ENCODE peak calls at places on chromosome 17, in four cellular contexts. One of them, this sample, is unnamed. For H3K4me1, the result is how much of the 10 kb centered on the place peaks cover.

GRCh38 chr17:41800601-41801373 is 11.0 kb downstream of the P3H4 start:
- DNase-seq in A549: peak
- DNase-seq in ovary: peak
- DNase-seq in HCT116: peak
- DNase-seq in this sample: peak

GRCh38 chr17:36592711-36593321 is 1.1 kb downstream of the DHRS11 start:
- DNase-seq in A549: no peak
- DNase-seq in ovary: no peak
- DNase-seq in HCT116: no peak
- DNase-seq in this sample: no peak

GRCh38 chr17:6599364-6599763 is 41.1 kb downstream of the KIAA0753 start:
- DNase-seq in HCT116: no peak
- DNase-seq in A549: no peak
- DNase-seq in ovary: no peak
- DNase-seq in this sample: no peak

GRCh38 chr17:8128125-8128784 is 4.3 kb upstream of the HES7 start:
- DNase-seq in ovary: no peak
- DNase-seq in HCT116: no peak
- DNase-seq in A549: no peak
- DNase-seq in this sample: no peak

GRCh38 chr17:57578608-57578990 is 166.5 kb downstream of the CCDC182 start:
- DNase-seq in HCT116: no peak
- DNase-seq in A549: no peak
- DNase-seq in ovary: no peak
- DNase-seq in this sample: no peak

GRCh38 chr17:77235370-77236080 is 94.8 kb downstream of the SEC14L1 start:
- DNase-seq in A549: no peak
- DNase-seq in ovary: no peak
- DNase-seq in HCT116: no peak
- DNase-seq in this sample: peak

GRCh38 chr17:75645501-75645888 is 12.3 kb downstream of the SMIM5 start:
- DNase-seq in HCT116: peak
- DNase-seq in ovary: no peak
- DNase-seq in A549: peak
- DNase-seq in this sample: peak

GRCh38 chr17:57948555-57949420 is 6.4 kb downstream of the CUEDC1 start:
- DNase-seq in A549: peak
- DNase-seq in HCT116: peak
- DNase-seq in ovary: no peak
- DNase-seq in this sample: peak

GRCh38 chr17:39219647-39220154 is 6.0 kb downstream of the STAC2 start:
- DNase-seq in A549: no peak
- DNase-seq in HCT116: no peak
- DNase-seq in ovary: no peak
- DNase-seq in this sample: no peak

GRCh38 chr17:77836557-77837041 is 121.9 kb upstream of the TNRC6C start:
- DNase-seq in A549: no peak
- DNase-seq in HCT116: peak
- DNase-seq in ovary: no peak
- DNase-seq in this sample: no peak

GRCh38 chr17:28474035-28474640 is 694 bp downstream of the SLC13A2 start:
- DNase-seq in HCT116: no peak
- DNase-seq in ovary: peak
- DNase-seq in A549: no peak
- DNase-seq in this sample: no peak

GRCh38 chr17:48181653-48182052 is 74.1 kb downstream of the SNX11 start:
- DNase-seq in A549: peak
- DNase-seq in ovary: no peak
- DNase-seq in HCT116: peak
- DNase-seq in this sample: no peak

GRCh38 chr17:70320642-70321345 is 151.5 kb downstream of the KCNJ2 start:
- DNase-seq in ovary: no peak
- DNase-seq in A549: no peak
- DNase-seq in HCT116: no peak
- DNase-seq in this sample: peak

GRCh38 chr17:32723310-32723955 is 153.5 kb downstream of the MYO1D start:
- DNase-seq in A549: no peak
- DNase-seq in HCT116: no peak
- DNase-seq in ovary: no peak
- DNase-seq in this sample: no peak

GRCh38 chr17:67258836-67259468 is 14.0 kb upstream of the HELZ start:
- DNase-seq in HCT116: no peak
- DNase-seq in A549: no peak
- DNase-seq in ovary: no peak
- DNase-seq in this sample: no peak

GRCh38 chr17:17348872-17349723 is 45.9 kb downstream of the NT5M start:
- DNase-seq in HCT116: no peak
- DNase-seq in ovary: peak
- DNase-seq in A549: no peak
- DNase-seq in this sample: no peak

GRCh38 chr17:77424585-77425344 is 284.0 kb downstream of the SEC14L1 start:
- DNase-seq in HCT116: no peak
- DNase-seq in A549: no peak
- DNase-seq in ovary: peak
- DNase-seq in this sample: peak

GRCh38 chr17:33012522-33013033 is 20.9 kb downstream of the SPACA3 start:
- DNase-seq in ovary: no peak
- DNase-seq in HCT116: no peak
- DNase-seq in A549: peak
- DNase-seq in this sample: no peak

GRCh38 chr17:82913304-82914043 is 73.7 kb upstream of the ZNF750 start:
- DNase-seq in A549: peak
- DNase-seq in HCT116: no peak
- DNase-seq in ovary: no peak
- DNase-seq in this sample: peak

GRCh38 chr17:79399610-79400144 is 211.2 kb downstream of the RBFOX3 start:
- DNase-seq in A549: no peak
- DNase-seq in HCT116: no peak
- DNase-seq in ovary: no peak
- DNase-seq in this sample: no peak

GRCh38 chr17:62827722-62828498 is 19.8 kb upstream of the MARCHF10 start:
- DNase-seq in ovary: no peak
- DNase-seq in HCT116: no peak
- DNase-seq in A549: no peak
- DNase-seq in this sample: no peak

GRCh38 chr17:17128476-17129075 is 77.6 kb downstream of the PLD6 start:
- DNase-seq in HCT116: no peak
- DNase-seq in A549: no peak
- DNase-seq in ovary: no peak
- DNase-seq in this sample: no peak

GRCh38 chr17:30701498-30701989 is 122.9 kb downstream of the CRLF3 start:
- DNase-seq in A549: no peak
- DNase-seq in ovary: no peak
- DNase-seq in HCT116: no peak
- DNase-seq in this sample: no peak

DNA sequence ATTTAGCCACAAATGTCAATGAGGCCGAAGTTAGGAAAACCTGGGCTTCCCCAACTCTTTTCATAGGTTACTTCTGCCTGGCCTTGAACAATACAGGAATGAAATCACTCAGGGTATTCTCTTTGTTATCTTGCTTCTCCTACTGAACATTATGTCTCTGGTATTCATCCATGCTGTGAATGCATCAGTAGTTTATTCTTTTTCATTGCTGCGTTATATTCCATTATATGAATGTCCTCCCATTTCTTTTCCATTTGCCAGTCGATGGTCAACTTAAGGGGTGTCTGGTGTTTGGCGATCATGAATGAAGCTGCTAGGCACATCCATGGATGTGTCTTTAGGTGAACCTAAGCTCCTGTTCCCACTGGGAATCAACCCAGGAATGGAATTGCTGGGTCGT is 128.3 kb downstream of the CRLF3 start:
- DNase-seq in A549: no peak
- DNase-seq in HCT116: no peak
- DNase-seq in ovary: no peak
- DNase-seq in this sample: no peak
- H3K4me1 ChIP-seq in A549: under half
- H3K4me1 ChIP-seq in HCT116: under half
- H3K4me1 ChIP-seq in ovary: under half
- H3K4me1 ChIP-seq in this sample: under half

GRCh38 chr17:50534222-50534978 is 1.9 kb downstream of the EPN3 start:
- DNase-seq in A549: peak
- DNase-seq in HCT116: peak
- DNase-seq in ovary: no peak
- DNase-seq in this sample: peak
- TF ChIP-seq CTCF in A549: peak
- TF ChIP-seq CTCF in HCT116: no peak
- TF ChIP-seq CTCF in ovary: peak
- TF ChIP-seq CTCF in this sample: peak

DNA sequence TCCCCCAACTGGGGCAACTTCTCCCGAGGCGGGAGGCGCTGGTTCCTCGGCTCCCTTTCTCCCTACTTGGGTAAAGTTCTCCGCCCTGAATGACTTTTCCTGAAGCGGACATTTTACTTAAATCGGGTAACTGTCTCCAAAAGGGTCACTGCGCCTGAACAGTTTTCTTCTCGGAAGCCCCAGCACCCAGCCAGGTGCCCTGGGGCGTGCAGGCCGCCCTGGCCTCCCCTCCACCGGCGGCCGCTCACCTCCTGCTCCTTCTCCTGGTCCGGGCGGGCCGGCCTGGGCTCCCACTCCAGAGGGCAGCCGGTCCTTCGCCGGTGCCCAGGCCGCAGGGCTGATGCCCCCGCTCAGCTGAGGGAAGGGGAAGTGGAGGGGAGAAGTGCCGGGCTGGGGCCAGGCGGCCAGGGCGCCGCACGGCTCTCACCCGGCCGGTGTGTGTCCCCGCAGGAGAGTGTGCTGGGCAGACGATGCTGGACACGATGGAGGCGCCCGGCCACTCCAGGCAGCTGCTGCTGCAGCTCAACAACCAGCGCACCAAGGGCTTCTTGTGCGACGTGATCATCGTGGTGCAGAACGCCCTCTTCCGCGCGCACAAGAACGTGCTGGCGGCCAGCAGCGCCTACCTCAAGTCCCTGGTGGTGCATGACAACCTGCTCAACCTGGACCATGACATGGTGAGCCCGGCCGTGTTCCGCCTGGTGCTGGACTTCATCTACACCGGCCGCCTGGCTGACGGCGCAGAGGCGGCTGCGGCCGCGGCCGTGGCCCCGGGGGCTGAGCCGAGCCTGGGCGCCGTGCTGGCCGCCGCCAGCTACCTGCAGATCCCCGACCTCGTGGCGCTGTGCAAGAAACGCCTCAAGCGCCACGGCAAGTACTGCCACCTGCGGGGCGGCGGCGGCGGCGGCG is 1.6 kb downstream of the HIC1 start:
- DNase-seq in HCT116: no peak
- DNase-seq in ovary: peak
- DNase-seq in A549: no peak
- DNase-seq in this sample: peak
- TF ChIP-seq POLR2A in HCT116: no peak
- TF ChIP-seq POLR2A in ovary: no peak
- TF ChIP-seq POLR2A in A549: no peak
- TF ChIP-seq POLR2A in this sample: no peak

GRCh38 chr17:2796164-2797140 is at the start of gene RAP1GAP2:
- DNase-seq in A549: no peak
- DNase-seq in HCT116: no peak
- DNase-seq in ovary: no peak
- DNase-seq in this sample: no peak

GRCh38 chr17:2798188-2798587 is 1.9 kb downstream of the RAP1GAP2 start:
- DNase-seq in A549: no peak
- DNase-seq in ovary: no peak
- DNase-seq in HCT116: no peak
- DNase-seq in this sample: no peak

GRCh38 chr17:2797632-2798031 is 1.4 kb downstream of the RAP1GAP2 start:
- DNase-seq in ovary: no peak
- DNase-seq in A549: no peak
- DNase-seq in HCT116: no peak
- DNase-seq in this sample: no peak

GRCh38 chr17:2798679-2799078 is 2.4 kb downstream of the RAP1GAP2 start:
- DNase-seq in A549: no peak
- DNase-seq in ovary: no peak
- DNase-seq in HCT116: no peak
- DNase-seq in this sample: no peak

DNA sequence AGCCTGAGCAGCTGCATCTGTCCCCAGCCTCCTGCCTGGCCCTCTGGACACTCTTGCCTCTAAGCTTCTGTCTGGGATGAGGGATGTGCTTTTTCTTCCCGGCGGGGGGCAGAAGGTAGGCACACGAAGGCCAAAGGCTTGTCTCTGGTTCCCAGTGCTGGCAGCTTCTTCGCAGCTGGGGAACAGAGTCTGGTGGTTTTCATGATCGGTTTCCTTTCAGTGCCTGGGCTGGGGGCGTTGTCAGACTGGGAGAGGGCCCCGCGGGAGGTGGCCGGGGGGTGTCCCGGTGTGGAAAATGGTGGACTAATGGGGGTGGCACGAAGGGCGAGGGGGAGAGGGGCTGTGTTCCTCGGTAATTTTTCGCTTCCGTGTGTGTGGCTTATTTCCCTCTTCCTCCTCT is 988 bp downstream of the RAP1GAP2 start:
- DNase-seq in ovary: no peak
- DNase-seq in A549: no peak
- DNase-seq in HCT116: no peak
- DNase-seq in this sample: no peak
- H3K4me1 ChIP-seq in ovary: under half
- H3K4me1 ChIP-seq in A549: under half
- H3K4me1 ChIP-seq in HCT116: under half
- H3K4me1 ChIP-seq in this sample: under half

GRCh38 chr17:43169561-43170139 is 1.4 kb upstream of the NBR1 start:
- DNase-seq in HCT116: no peak
- DNase-seq in ovary: peak
- DNase-seq in A549: peak
- DNase-seq in this sample: no peak

GRCh38 chr17:43175213-43176118 is 4.5 kb downstream of the NBR1 start:
- DNase-seq in ovary: no peak
- DNase-seq in HCT116: no peak
- DNase-seq in A549: no peak
- DNase-seq in this sample: no peak

GRCh38 chr17:43170766-43171681 is at the start of gene NBR1:
- DNase-seq in ovary: peak
- DNase-seq in HCT116: peak
- DNase-seq in A549: peak
- DNase-seq in this sample: peak

GRCh38 chr17:43170140-43170765 is 761 bp upstream of the NBR1 start:
- DNase-seq in A549: peak
- DNase-seq in ovary: peak
- DNase-seq in HCT116: peak
- DNase-seq in this sample: peak

GRCh38 chr17:43171761-43172487 is 910 bp downstream of the NBR1 start:
- DNase-seq in A549: peak
- DNase-seq in ovary: peak
- DNase-seq in HCT116: peak
- DNase-seq in this sample: peak
- TF ChIP-seq CTCF in A549: peak
- TF ChIP-seq CTCF in ovary: no peak
- TF ChIP-seq CTCF in HCT116: peak
- TF ChIP-seq CTCF in this sample: no peak

DNA sequence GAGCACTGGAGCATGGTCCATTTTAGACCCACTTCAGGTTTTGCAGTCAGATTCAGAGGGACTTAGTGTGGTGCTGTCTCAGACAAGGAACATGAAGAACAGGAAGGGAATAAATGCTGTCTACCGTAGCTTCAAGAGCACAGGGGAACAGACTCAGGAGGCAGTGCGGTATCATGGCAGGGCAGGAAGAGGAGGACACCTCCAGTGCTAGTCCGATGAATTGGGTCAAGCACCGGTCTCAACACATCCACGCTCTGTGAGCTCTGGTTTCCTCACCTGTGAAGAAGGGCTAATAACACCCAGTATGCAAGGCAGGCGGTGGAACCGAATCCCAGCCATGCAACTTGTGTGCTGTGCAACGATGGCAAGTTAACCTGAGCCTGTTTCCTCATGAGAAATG is 3.6 kb upstream of the ANKFY1 start:
- DNase-seq in HCT116: no peak
- DNase-seq in ovary: no peak
- DNase-seq in A549: no peak
- DNase-seq in this sample: no peak
- TF ChIP-seq POLR2A in HCT116: no peak
- TF ChIP-seq POLR2A in ovary: no peak
- TF ChIP-seq POLR2A in A549: no peak
- TF ChIP-seq POLR2A in this sample: no peak

This sample was measured in thyroid gland.